ENCODE peak calls at places on chromosomes 6 and 20, in ten cellular contexts. H is IMR-90, Q is tibial nerve, N is ovary, A is K562, C is HCT116, J is A549, L is right lobe of liver, K is body of pancreas, Y is esophagus squamous epithelium. R is an unnamed sample.

GRCh38 chr6:26172496-26172958 is 85.3 kb downstream of the HFE start:
- DNase-seq in H (peak), Q (no peak), N (no peak), A (peak), C (no peak), J (no peak), L (no peak), K (peak), Y (no peak), R (no peak)

GRCh38 chr6:7673063-7673536 is 52.8 kb upstream of the BMP6 start:
- DNase-seq in H (peak), Q (peak), N (peak), A (peak), C (peak), J (no peak), L (no peak), K (peak), Y (no peak), R (peak)

GRCh38 chr20:10863337-10864060 is 189.7 kb upstream of the JAG1 start:
- DNase-seq in H (peak), Q (no peak), N (no peak), A (no peak), C (peak), J (no peak), L (no peak), K (peak), Y (no peak), R (peak)

GRCh38 chr6:3119040-3119723 is 671 bp downstream of the BPHL start:
- DNase-seq in H (peak), Q (no peak), N (no peak), A (peak), C (no peak), J (peak), L (peak), K (no peak), Y (no peak), R (peak)

GRCh38 chr6:12280458-12280857 is 9.7 kb upstream of the EDN1 start:
- DNase-seq in H (peak), Q (no peak), N (no peak), A (no peak), C (no peak), J (no peak), L (no peak), K (no peak), Y (no peak), R (no peak)

GRCh38 chr6:33375143-33375649 is 16.4 kb upstream of the KIFC1 start:
- DNase-seq in H (peak), Q (peak), N (peak), A (no peak), C (no peak), J (no peak), L (peak), K (peak), Y (no peak), R (no peak)

GRCh38 chr20:37986873-37987601 is 46.2 kb downstream of the TTI1 start:
- DNase-seq in H (peak), Q (peak), N (no peak), A (no peak), C (no peak), J (no peak), L (peak), K (peak), Y (no peak), R (no peak)

GRCh38 chr6:131197716-131198115 is 62.4 kb downstream of the AKAP7 start:
- DNase-seq in H (no peak), Q (no peak), N (no peak), A (no peak), C (no peak), J (no peak), L (no peak), K (no peak), Y (no peak), R (no peak)

GRCh38 chr20:610130-611046 is at the start of gene TCF15:
- DNase-seq in H (no peak), Q (no peak), N (no peak), A (peak), C (no peak), J (no peak), L (no peak), K (peak), Y (no peak), R (no peak)

GRCh38 chr20:44692932-44693476 is 22.2 kb upstream of the CCN5 start:
- DNase-seq in H (peak), Q (peak), N (peak), A (no peak), C (peak), J (peak), L (no peak), K (peak), Y (no peak), R (peak)

GRCh38 chr6:158646023-158646888 is 1.7 kb upstream of the DYNLT1 start:
- DNase-seq in H (no peak), Q (no peak), N (peak), A (no peak), C (no peak), J (no peak), L (peak), K (no peak), Y (no peak), R (no peak)

GRCh38 chr6:42778072-42778471 is 3.8 kb upstream of the BICRAL start:
- DNase-seq in H (no peak), Q (no peak), N (no peak), A (no peak), C (no peak), J (no peak), L (no peak), K (no peak), Y (no peak), R (no peak)

GRCh38 chr6:41061196-41061726 is 8.3 kb downstream of the APOBEC2 start:
- DNase-seq in H (no peak), Q (no peak), N (no peak), A (no peak), C (no peak), J (no peak), L (no peak), K (no peak), Y (no peak), R (no peak)

GRCh38 chr6:41064841-41065240 is 7.3 kb downstream of the OARD1 start:
- DNase-seq in H (no peak), Q (no peak), N (no peak), A (no peak), C (no peak), J (no peak), L (no peak), K (peak), Y (no peak), R (no peak)

GRCh38 chr6:41065550-41066026 is 6.6 kb downstream of the OARD1 start:
- DNase-seq in H (no peak), Q (no peak), N (no peak), A (no peak), C (no peak), J (no peak), L (no peak), K (no peak), Y (no peak), R (no peak)

GRCh38 chr6:41062056-41062455 is 9.1 kb downstream of the APOBEC2 start:
- DNase-seq in H (no peak), Q (no peak), N (no peak), A (no peak), C (no peak), J (no peak), L (no peak), K (no peak), Y (no peak), R (no peak)

GRCh38 chr6:41063884-41064285 is 8.3 kb downstream of the OARD1 start:
- DNase-seq in H (no peak), Q (no peak), N (no peak), A (no peak), C (no peak), J (no peak), L (no peak), K (no peak), Y (no peak), R (no peak)
- TF ChIP-seq POLR2A in H (no peak), Q (no peak), N (no peak), A (no peak), C (no peak), J (no peak), L (no peak), K (no peak), Y (no peak), R (no peak)

GRCh38 chr20:43590392-43591303 is at the start of gene IFT52:
- DNase-seq in H (peak), Q (peak), N (peak), A (peak), C (peak), J (peak), L (peak), K (peak), Y (peak), R (peak)
- TF ChIP-seq POLR2A in H (peak), Q (peak), N (peak), A (no peak), C (peak), J (peak), L (no peak), K (peak), Y (no peak), R (peak)

GRCh38 chr6:13795041-13795748 is 19.2 kb downstream of the MCUR1 start:
- DNase-seq in H (peak), Q (peak), N (peak), A (peak), C (peak), J (peak), L (peak), K (peak), Y (no peak), R (peak)
- TF ChIP-seq POLR2A in H (peak), Q (no peak), N (no peak), A (no peak), C (no peak), J (no peak), L (no peak), K (no peak), Y (no peak), R (no peak)

GRCh38 chr6:134172020-134172766 is 119.8 kb upstream of the SLC2A12 start:
- DNase-seq in H (peak), Q (no peak), N (no peak), A (no peak), C (no peak), J (no peak), L (no peak), K (no peak), Y (no peak), R (no peak)
- TF ChIP-seq POLR2A in H (no peak), Q (no peak), N (no peak), A (no peak), C (no peak), J (no peak), L (no peak), K (no peak), Y (no peak), R (no peak)

DNA sequence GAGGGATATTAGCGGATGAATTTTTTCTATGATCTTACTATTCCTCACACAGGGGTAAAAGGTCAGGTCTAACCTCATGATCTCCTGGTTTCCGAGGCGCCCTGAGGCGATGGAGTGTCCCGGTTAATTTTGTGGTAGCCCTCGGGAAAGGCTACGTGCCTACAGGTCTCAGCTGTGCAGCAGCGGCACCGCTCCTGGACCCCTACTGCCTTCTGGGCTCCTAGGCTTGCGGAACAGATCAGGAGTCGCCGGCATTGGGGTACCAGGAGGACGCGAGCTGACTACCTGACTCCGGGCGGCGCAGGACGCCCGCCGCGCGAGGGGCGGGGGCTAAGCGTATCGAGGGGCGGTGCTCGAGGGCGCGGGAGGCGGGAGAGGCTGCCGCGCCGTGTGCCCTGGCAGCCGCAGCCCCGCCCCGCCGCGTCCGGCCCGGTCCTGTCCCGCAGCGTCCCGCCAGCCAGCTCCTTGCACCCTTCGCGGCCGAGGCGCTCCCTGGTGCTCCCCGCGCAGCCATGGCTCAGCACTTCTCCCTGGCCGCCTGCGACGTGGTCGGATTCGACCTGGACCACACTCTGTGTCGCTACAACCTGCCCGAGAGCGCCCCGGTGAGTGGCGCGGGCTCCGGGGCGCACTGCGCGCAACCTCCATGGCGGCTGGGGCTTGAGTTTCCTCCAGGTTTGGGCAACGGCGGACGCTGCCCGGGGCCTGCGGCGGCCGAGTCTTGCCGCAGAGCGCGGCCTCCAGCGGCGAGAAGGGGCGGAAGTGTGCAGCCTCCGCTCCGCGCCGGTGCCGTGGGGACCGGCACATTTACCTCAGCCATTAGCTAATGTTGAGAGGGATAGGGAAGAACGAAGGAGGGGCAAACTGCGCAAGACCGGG is at the start of gene NT5DC1:
- DNase-seq in H (peak), Q (peak), N (peak), A (peak), C (peak), J (peak), L (peak), K (peak), Y (peak), R (peak)
- TF ChIP-seq POLR2A in H (no peak), Q (peak), N (peak), A (peak), C (peak), J (peak), L (peak), K (peak), Y (no peak), R (peak)

GRCh38 chr6:159969204-159969912 is 476 bp downstream of the IGF2R start:
- DNase-seq in H (peak), Q (no peak), N (peak), A (peak), C (no peak), J (peak), L (peak), K (peak), Y (no peak), R (no peak)
- TF ChIP-seq POLR2A in H (no peak), Q (no peak), N (no peak), A (no peak), C (no peak), J (no peak), L (no peak), K (no peak), Y (no peak), R (no peak)

R was measured in H54.